ENCODE peak calls at places on chromosomes 11 and 22, in seven cellular contexts. Y is neuronal stem cell, K is mammary epithelial cell, R is transverse colon, H is uterus, W is body of pancreas, A is psoas muscle. F is an unnamed sample. For H3K4me1, the result is how much of the 10 kb centered on the place peaks cover.

GRCh38 chr11:59247535-59248227 is 35.0 kb upstream of the MPEG1 start:
- DNase-seq in K (peak), A (no peak), Y (no peak), H (no peak), W (peak), R (no peak), F (peak)

GRCh38 chr11:75004215-75004614 is 15.5 kb downstream of the NEU3 start:
- DNase-seq in K (no peak), A (no peak), R (no peak), H (no peak), W (no peak), Y (no peak), F (no peak)

GRCh38 chr11:108994887-108995286 is 330.0 kb downstream of the DDX10 start:
- DNase-seq in H (no peak), R (no peak), K (no peak), Y (no peak), W (no peak), A (no peak), F (no peak)

GRCh38 chr11:75347781-75348613 is 3.5 kb downstream of the ARRB1 start:
- DNase-seq in H (peak), Y (no peak), K (no peak), W (peak), R (no peak), A (no peak), F (no peak)

GRCh38 chr22:25903294-25903693 is 161.3 kb downstream of the MYO18B start:
- DNase-seq in A (no peak), Y (peak), W (no peak), H (no peak), K (no peak), R (no peak), F (no peak)

GRCh38 chr11:47186937-47187681 is 875 bp upstream of the PACSIN3 start:
- DNase-seq in R (peak), H (peak), A (peak), K (peak), W (peak), Y (peak), F (peak)

GRCh38 chr11:109264128-109264527 is 157.9 kb upstream of the C11orf87 start:
- DNase-seq in Y (no peak), K (no peak), R (no peak), A (no peak), H (no peak), W (no peak), F (no peak)

GRCh38 chr11:128694618-128695481 is 978 bp downstream of the FLI1 start:
- DNase-seq in H (no peak), Y (no peak), K (no peak), R (no peak), W (no peak), A (peak), F (no peak)

GRCh38 chr11:121575250-121575962 is 122.6 kb upstream of the SORL1-AS1 start:
- DNase-seq in K (no peak), W (peak), Y (no peak), A (peak), H (peak), R (peak), F (peak)

GRCh38 chr22:22408731-22409696 is 99.5 kb downstream of the ZNF280B start:
- DNase-seq in K (peak), H (no peak), W (peak), Y (peak), A (no peak), R (peak), F (no peak)

GRCh38 chr11:697811-698311 is 2.2 kb downstream of the TMEM80 start:
- DNase-seq in H (no peak), Y (no peak), W (no peak), A (no peak), R (no peak), K (peak), F (no peak)

GRCh38 chr11:122081073-122081472 is 34.9 kb downstream of the BLID start:
- DNase-seq in Y (no peak), A (no peak), W (no peak), H (no peak), R (no peak), K (no peak), F (no peak)

GRCh38 chr11:131763193-131763890 is 392.9 kb downstream of the NTM start:
- DNase-seq in W (no peak), R (no peak), K (no peak), Y (no peak), A (no peak), H (no peak), F (no peak)

GRCh38 chr11:43518407-43519165 is 159.9 kb downstream of the TTC17 start:
- DNase-seq in K (peak), R (no peak), A (no peak), H (no peak), Y (no peak), W (no peak), F (no peak)

GRCh38 chr22:19805821-19806212 is 45.2 kb downstream of the TBX1 start:
- DNase-seq in Y (no peak), W (no peak), H (peak), K (no peak), A (peak), R (peak), F (peak)

GRCh38 chr11:76688146-76688545 is 17.6 kb upstream of the LRRC32 start:
- DNase-seq in Y (no peak), R (no peak), H (no peak), K (no peak), W (no peak), A (no peak), F (no peak)

GRCh38 chr11:69293087-69293486 is 868 bp upstream of the MYEOV start:
- DNase-seq in H (no peak), Y (no peak), R (no peak), A (peak), W (no peak), K (no peak), F (no peak)

GRCh38 chr11:123740787-123741158 is 687 bp downstream of the ZNF202 start:
- DNase-seq in Y (no peak), W (peak), H (no peak), R (peak), K (peak), A (no peak), F (no peak)

GRCh38 chr22:43919106-43919965 is 4.3 kb upstream of the PNPLA3 start:
- DNase-seq in R (no peak), K (peak), A (no peak), Y (no peak), H (no peak), W (peak), F (no peak)

GRCh38 chr11:65503923-65504670 is 5.3 kb downstream of the MALAT1 start:
- DNase-seq in W (no peak), R (no peak), Y (no peak), K (peak), A (no peak), H (no peak), F (no peak)

GRCh38 chr11:1826552-1827094 is 8.2 kb upstream of the SYT8 start:
- DNase-seq in W (peak), Y (no peak), K (peak), A (no peak), R (peak), H (no peak), F (no peak)

GRCh38 chr11:104907521-104908185 is 9.4 kb upstream of the CASP12 start:
- DNase-seq in R (no peak), W (no peak), Y (no peak), A (no peak), H (no peak), K (no peak), F (no peak)

GRCh38 chr11:11293798-11294611 is 59.0 kb downstream of the CSNK2A3 start:
- DNase-seq in W (no peak), R (no peak), Y (no peak), A (no peak), K (no peak), H (no peak), F (no peak)

GRCh38 chr22:45612451-45612901 is 59.2 kb upstream of the ATXN10 start:
- DNase-seq in Y (no peak), A (peak), K (peak), H (peak), R (no peak), W (peak), F (peak)

GRCh38 chr11:3913921-3914320 is 58.5 kb downstream of the STIM1 start:
- DNase-seq in H (no peak), K (no peak), R (no peak), W (no peak), A (no peak), Y (no peak), F (no peak)

GRCh38 chr22:17974703-17975372 is 49.5 kb downstream of the MICAL3 start:
- DNase-seq in H (no peak), A (no peak), R (no peak), W (no peak), Y (no peak), K (no peak), F (no peak)

GRCh38 chr11:128891410-128891861 is 280 bp downstream of the KCNJ5 start:
- DNase-seq in K (peak), A (no peak), Y (no peak), H (no peak), W (no peak), R (no peak), F (no peak)

GRCh38 chr11:64459016-64459415 is 100.1 kb downstream of the RPS6KA4 start:
- DNase-seq in K (no peak), A (no peak), H (no peak), Y (no peak), W (no peak), R (no peak), F (no peak)

GRCh38 chr11:44015624-44016007 is 32.2 kb upstream of the ACCSL start:
- DNase-seq in W (no peak), Y (no peak), K (no peak), R (no peak), H (no peak), A (no peak), F (no peak)

GRCh38 chr11:59141673-59142460 is 789 bp upstream of the FAM111A start:
- DNase-seq in H (no peak), A (no peak), W (no peak), K (peak), Y (no peak), R (no peak), F (no peak)

GRCh38 chr22:48591286-48592065 is 1236.2 kb downstream of the BRD1 start:
- DNase-seq in A (no peak), H (no peak), W (no peak), R (no peak), Y (no peak), K (no peak), F (no peak)

GRCh38 chr11:78109011-78109685 is 29.5 kb upstream of the NDUFC2 start:
- DNase-seq in A (no peak), R (no peak), K (no peak), Y (no peak), W (no peak), H (no peak), F (no peak)

GRCh38 chr11:81870815-81871214 is 862.8 kb downstream of the FAM181B start:
- DNase-seq in K (peak), W (no peak), H (no peak), Y (no peak), A (no peak), R (no peak), F (no peak)

GRCh38 chr11:128210148-128210940 is 377.0 kb downstream of the ETS1 start:
- DNase-seq in K (peak), R (peak), W (peak), H (peak), Y (no peak), A (no peak), F (no peak)

GRCh38 chr11:86476109-86476861 is 101.6 kb downstream of the CCDC81 start:
- DNase-seq in H (peak), Y (no peak), R (peak), W (no peak), A (no peak), K (no peak), F (peak)
- H3K27ac ChIP-seq in H (peak), Y (no peak), R (peak), W (no peak), A (peak), K (no peak), F (peak)

GRCh38 chr22:35661377-35661937 is 13.2 kb downstream of the APOL6 start:
- DNase-seq in H (no peak), K (peak), R (no peak), A (no peak), Y (no peak), W (no peak), F (no peak)
- H3K4me1 ChIP-seq in H (under half), K (under half), R (under half), A (under half), Y (under half), W (under half), F (under half)

DNA sequence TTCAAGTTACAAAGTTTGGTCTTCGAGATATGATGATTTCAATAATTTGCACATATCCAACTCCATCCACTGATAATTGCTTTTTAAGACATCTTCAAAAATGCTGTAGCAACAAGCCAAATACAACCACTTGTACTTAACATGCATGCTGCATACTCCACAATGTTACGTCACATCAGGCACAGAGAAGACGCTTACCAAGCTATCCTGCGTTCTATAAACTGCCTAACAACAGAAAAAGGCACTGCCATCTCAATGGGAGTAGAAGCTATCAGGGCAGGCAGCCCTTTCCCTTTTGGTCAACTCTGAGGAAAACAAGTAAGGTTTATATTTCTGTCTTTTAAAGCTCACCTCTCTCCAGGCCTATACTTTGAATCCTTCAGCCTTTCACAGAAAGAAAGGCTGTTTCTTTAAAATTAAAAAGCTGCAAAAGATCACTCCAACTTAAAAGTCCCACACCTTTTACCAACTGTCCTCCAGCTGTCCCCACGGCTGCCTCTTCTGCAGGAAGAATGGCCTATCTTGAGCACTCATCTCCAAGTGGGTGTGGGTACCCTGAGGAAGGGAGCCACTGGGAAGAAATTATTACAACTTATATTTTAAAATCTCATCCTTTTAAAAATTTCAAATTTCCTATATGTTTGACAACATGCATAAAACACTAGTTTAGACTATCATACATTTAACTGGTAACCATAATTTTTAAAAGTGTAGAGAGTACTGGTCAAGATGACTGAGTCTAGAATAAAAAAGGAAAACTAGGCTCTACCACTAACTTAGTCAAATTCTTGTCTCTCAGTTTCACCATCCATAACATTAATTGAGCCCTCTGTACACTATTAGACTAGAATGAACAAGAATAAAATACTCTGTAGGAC is 14.5 kb downstream of the PHF21A start:
- DNase-seq in R (no peak), A (no peak), K (no peak), Y (no peak), W (no peak), H (no peak), F (no peak)
- H3K4me3 ChIP-seq in R (no peak), A (no peak), K (no peak), Y (no peak), W (no peak), H (no peak), F (no peak)

GRCh38 chr11:125773516-125773915 is 5.1 kb downstream of the PATE2 start:
- DNase-seq in W (no peak), R (no peak), A (no peak), H (no peak), K (no peak), Y (no peak), F (no peak)

GRCh38 chr11:125772834-125773505 is 5.7 kb downstream of the PATE2 start:
- DNase-seq in W (no peak), R (no peak), H (no peak), Y (no peak), K (peak), A (no peak), F (no peak)

GRCh38 chr11:125778728-125779127 is at the start of gene PATE2:
- DNase-seq in R (no peak), Y (no peak), K (no peak), A (no peak), H (no peak), W (no peak), F (no peak)

GRCh38 chr11:125777309-125777708 is 1.3 kb downstream of the PATE2 start:
- DNase-seq in R (no peak), W (no peak), K (peak), Y (no peak), A (no peak), H (no peak), F (no peak)
- H3K27ac ChIP-seq in R (no peak), W (no peak), K (no peak), Y (no peak), A (no peak), H (no peak), F (no peak)

GRCh38 chr11:61491736-61492395 is 16.7 kb upstream of the LRRC10B start:
- DNase-seq in K (no peak), A (no peak), H (no peak), W (no peak), Y (no peak), R (no peak), F (no peak)
- H3K4me1 ChIP-seq in K (under half), A (under half), H (under half), W (under half), Y (under half), R (under half), F (half or more)

GRCh38 chr11:102453921-102454320 is 1.4 kb upstream of the TMEM123 start:
- DNase-seq in K (no peak), H (no peak), Y (no peak), R (no peak), A (no peak), W (no peak), F (no peak)
- H3K4me3 ChIP-seq in K (no peak), H (no peak), Y (no peak), R (no peak), A (peak), W (no peak), F (no peak)

GRCh38 chr11:17478064-17478463 is 1.4 kb upstream of the ABCC8 start:
- DNase-seq in K (no peak), W (no peak), A (no peak), H (no peak), Y (no peak), R (no peak), F (no peak)

GRCh38 chr11:17477084-17477333 is 364 bp upstream of the ABCC8 start:
- DNase-seq in Y (no peak), K (no peak), A (no peak), W (no peak), H (no peak), R (no peak), F (no peak)

GRCh38 chr11:17481905-17482304 is 5.3 kb upstream of the ABCC8 start:
- DNase-seq in R (no peak), A (no peak), K (no peak), W (no peak), Y (no peak), H (no peak), F (no peak)

GRCh38 chr11:17477361-17477760 is 716 bp upstream of the ABCC8 start:
- DNase-seq in A (no peak), R (no peak), K (no peak), W (no peak), H (no peak), Y (no peak), F (no peak)

GRCh38 chr11:17479284-17480214 is 2.9 kb upstream of the ABCC8 start:
- DNase-seq in K (peak), R (peak), Y (peak), W (peak), H (no peak), A (no peak), F (no peak)
- H3K27ac ChIP-seq in K (no peak), R (no peak), Y (no peak), W (no peak), H (no peak), A (no peak), F (no peak)